ENCODE peak calls at places on chromosomes 4 and X, in six cellular contexts. R, F, N, U, K and G are unnamed samples.

GRCh38 chr4:140602714-140603113 is 34.0 kb upstream of the UCP1 start:
- DNase-seq in R (no peak), F (no peak), N (no peak), U (no peak), K (no peak), G (no peak)

GRCh38 chrX:72028701-72029470 is 102.8 kb downstream of the RTL5 start:
- DNase-seq in R (no peak), F (no peak), N (no peak), U (no peak), K (no peak), G (no peak)

GRCh38 chr4:185472063-185472542 is 570 bp upstream of the CCDC110 start:
- DNase-seq in R (no peak), F (no peak), N (no peak), U (no peak), K (no peak), G (peak; percentile 15)

GRCh38 chr4:71210831-71211230 is 128.0 kb upstream of the SLC4A4 start:
- DNase-seq in R (no peak), F (no peak), N (no peak), U (no peak), K (no peak), G (no peak)

GRCh38 chr4:2932951-2933565 is 30.1 kb downstream of the NOP14 start:
- DNase-seq in R (no peak), F (no peak), N (no peak), U (peak; percentile 20), K (no peak), G (no peak)

GRCh38 chr4:15976456-15977096 is 13.6 kb upstream of the FGFBP2 start:
- DNase-seq in R (no peak), F (no peak), N (no peak), U (no peak), K (peak; percentile 25), G (peak; percentile 28)

GRCh38 chrX:129983575-129984131 is 1.2 kb downstream of the BCORL1 start:
- DNase-seq in R (no peak), F (no peak), N (no peak), U (peak; percentile 22), K (no peak), G (no peak)

GRCh38 chr4:119692001-119692400 is 63.4 kb upstream of the PDE5A start:
- DNase-seq in R (peak; percentile 14), F (no peak), N (no peak), U (no peak), K (no peak), G (peak; percentile 31)

GRCh38 chr4:34814266-34814665 is 1430.0 kb downstream of the ARAP2 start:
- DNase-seq in R (no peak), F (no peak), N (no peak), U (no peak), K (no peak), G (no peak)

GRCh38 chr4:105994061-105994460 is 98.8 kb downstream of the NPNT start:
- DNase-seq in R (no peak), F (no peak), N (no peak), U (no peak), K (no peak), G (no peak)

GRCh38 chr4:108216510-108216909 is 47.8 kb upstream of the LEF1 start:
- DNase-seq in R (no peak), F (no peak), N (no peak), U (no peak), K (no peak), G (no peak)

GRCh38 chrX:56728752-56729151 is 291 bp upstream of the NBDY start:
- DNase-seq in R (no peak), F (no peak), N (peak; percentile 57), U (no peak), K (peak; percentile 41), G (peak; percentile 34)

GRCh38 chr4:96164814-96165351 is 325.0 kb downstream of the PDHA2 start:
- DNase-seq in R (peak; percentile 55), F (no peak), N (no peak), U (no peak), K (no peak), G (peak; percentile 96)

GRCh38 chrX:23752740-23753435 is 9.8 kb upstream of the ACOT9 start:
- DNase-seq in R (peak; percentile 55), F (no peak), N (no peak), U (no peak), K (no peak), G (peak; percentile 41)

GRCh38 chr4:38621004-38621684 is 42.9 kb upstream of the KLF3 start:
- DNase-seq in R (peak; percentile 63), F (peak; percentile 62), N (no peak), U (no peak), K (peak; percentile 43), G (peak; percentile 90)

GRCh38 chr4:98505991-98506390 is 152.4 kb downstream of the TSPAN5 start:
- DNase-seq in R (no peak), F (no peak), N (no peak), U (no peak), K (no peak), G (no peak)

GRCh38 chrX:24870143-24870542 is 145.6 kb downstream of the ARX start:
- DNase-seq in R (no peak), F (no peak), N (no peak), U (no peak), K (no peak), G (peak; percentile 79)

GRCh38 chr4:110287130-110287529 is 88.7 kb upstream of the ELOVL6 start:
- DNase-seq in R (peak; percentile 52), F (peak; percentile 49), N (no peak), U (no peak), K (peak; percentile 63), G (peak; percentile 88)

GRCh38 chr4:84493092-84493850 is 5.8 kb downstream of the NKX6-1 start:
- DNase-seq in R (no peak), F (no peak), N (no peak), U (no peak), K (no peak), G (no peak)
- TF ChIP-seq CTCF in R (no peak), F (peak; percentile 14), N (no peak), U (no peak), K (no peak), G (peak; percentile 23)

GRCh38 chr4:113145519-113146291 is 96.3 kb downstream of the ANK2 start:
- DNase-seq in R (no peak), F (no peak), N (no peak), U (no peak), K (no peak), G (no peak)

GRCh38 chr4:113147498-113148231 is 98.2 kb downstream of the ANK2 start:
- DNase-seq in R (no peak), F (no peak), N (no peak), U (no peak), K (no peak), G (no peak)

GRCh38 chr4:113145147-113145518 is 95.7 kb downstream of the ANK2 start:
- DNase-seq in R (no peak), F (no peak), N (no peak), U (no peak), K (no peak), G (no peak)

GRCh38 chr4:113148925-113149324 is 99.5 kb downstream of the ANK2 start:
- DNase-seq in R (no peak), F (no peak), N (no peak), U (no peak), K (no peak), G (no peak)

GRCh38 chr4:113146876-113147358 is 97.5 kb downstream of the ANK2 start:
- DNase-seq in R (no peak), F (no peak), N (no peak), U (no peak), K (no peak), G (peak; percentile 28)
- H3K4me3 ChIP-seq in R (peak overlapping the region; percentile 42), F (peak overlapping the region; percentile 8), N (peak overlapping the region; percentile 48), U (peak overlapping the region; percentile 46), K (no peak overlapping the region), G (peak overlapping the region; percentile 43)

GRCh38 chr4:13541720-13542576 is 2.4 kb downstream of the NKX3-2 start:
- DNase-seq in R (no peak), F (no peak), N (no peak), U (no peak), K (no peak), G (no peak)
- TF ChIP-seq CTCF in R (peak; percentile 33), F (no peak), N (no peak), U (peak; percentile 16), K (peak; percentile 23), G (peak; percentile 38)

GRCh38 chrX:4708970-4709760 is 995.7 kb upstream of the PRKX start:
- DNase-seq in R (no peak), F (no peak), N (no peak), U (no peak), K (no peak), G (no peak)

GRCh38 chrX:4706961-4707360 is 993.5 kb upstream of the PRKX start:
- DNase-seq in R (no peak), F (no peak), N (no peak), U (no peak), K (no peak), G (no peak)

GRCh38 chrX:4710618-4711433 is 997.4 kb upstream of the PRKX start:
- DNase-seq in R (no peak), F (no peak), N (no peak), U (no peak), K (no peak), G (no peak)
- H3K4me3 ChIP-seq in R (no peak overlapping the region), F (no peak overlapping the region), N (no peak overlapping the region), U (no peak overlapping the region), K (no peak overlapping the region), G (no peak overlapping the region)

GRCh38 chrX:40867352-40867751 is 132.0 kb upstream of the MED14 start:
- DNase-seq in R (no peak), F (no peak), N (no peak), U (no peak), K (peak; percentile 40), G (peak; percentile 82)

GRCh38 chrX:40868868-40869267 is 133.5 kb upstream of the MED14 start:
- DNase-seq in R (no peak), F (no peak), N (no peak), U (no peak), K (no peak), G (no peak)

GRCh38 chrX:40866878-40867277 is 131.5 kb upstream of the MED14 start:
- DNase-seq in R (no peak), F (no peak), N (no peak), U (no peak), K (no peak), G (peak; percentile 17)

DNA sequence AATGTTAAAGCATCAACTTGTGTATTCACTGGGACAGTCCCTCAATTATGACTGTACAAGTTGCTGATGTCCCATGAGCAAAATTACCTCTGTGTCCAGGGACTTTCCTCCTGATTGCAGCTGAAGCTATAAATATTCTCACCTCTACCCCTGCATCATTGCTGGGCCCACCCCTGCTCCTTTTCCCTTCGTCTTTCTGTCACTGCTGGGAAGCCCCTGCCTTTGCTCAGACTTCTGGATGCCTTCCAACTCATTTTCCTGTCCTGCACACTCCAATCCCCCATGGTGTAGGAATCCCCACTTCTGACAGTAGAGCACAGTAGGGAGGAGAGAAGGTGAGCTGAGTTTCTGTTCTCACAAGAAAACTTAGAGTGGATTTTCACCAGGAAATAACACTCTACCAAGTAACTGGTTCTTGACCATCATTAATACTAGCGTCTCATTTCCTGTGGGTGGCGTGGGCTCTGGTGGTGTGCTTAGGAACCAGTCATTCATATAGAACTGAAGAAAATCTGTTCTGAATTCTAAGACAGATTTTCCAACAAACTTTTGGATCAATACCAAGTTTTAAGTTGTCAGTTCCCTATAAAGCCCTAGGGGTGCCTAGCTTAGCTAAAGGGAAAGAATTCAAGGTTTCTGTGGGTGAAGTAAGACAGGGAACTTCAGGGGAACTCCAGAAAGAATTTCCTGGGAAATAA is 136.2 kb upstream of the MED14 start:
- DNase-seq in R (no peak), F (no peak), N (no peak), U (no peak), K (peak; percentile 29), G (peak; percentile 69)
- TF ChIP-seq CTCF in R (no peak), F (peak; percentile 12), N (no peak), U (no peak), K (no peak), G (peak; percentile 28)